ENCODE peak calls at places on chromosomes 3 and 15, in seven cellular contexts. A, I, L, T, J, X and B are unnamed samples.

GRCh38 chr3:58924581-58924980 is 125.2 kb downstream of the CFAP20DC start:
- DNase-seq in A (no peak), I (no peak), L (no peak), T (no peak), J (no peak), X (no peak), B (no peak)

GRCh38 chr15:23648920-23649515 is 1.4 kb upstream of the MAGEL2 start:
- DNase-seq in A (peak), I (no peak), L (no peak), T (no peak), J (peak), X (no peak), B (peak)

GRCh38 chr3:131350506-131350905 is 31.1 kb upstream of the NUDT16 start:
- DNase-seq in A (no peak), I (no peak), L (no peak), T (no peak), J (peak), X (no peak), B (no peak)

GRCh38 chr3:71492566-71492965 is 91.0 kb downstream of the FOXP1 start:
- DNase-seq in A (no peak), I (no peak), L (no peak), T (no peak), J (no peak), X (no peak), B (no peak)

GRCh38 chr15:34682673-34683072 is 72.1 kb downstream of the GJD2 start:
- DNase-seq in A (no peak), I (no peak), L (no peak), T (no peak), J (no peak), X (no peak), B (no peak)

GRCh38 chr3:133941390-133941789 is 45.7 kb upstream of the RAB6B start:
- DNase-seq in A (no peak), I (no peak), L (no peak), T (no peak), J (no peak), X (peak), B (no peak)

GRCh38 chr3:153601422-153601853 is 439.4 kb downstream of the RAP2B start:
- DNase-seq in A (no peak), I (no peak), L (no peak), T (no peak), J (no peak), X (peak), B (no peak)

GRCh38 chr3:95926904-95927501 is 887.4 kb upstream of the EPHA6 start:
- DNase-seq in A (no peak), I (no peak), L (no peak), T (no peak), J (no peak), X (no peak), B (no peak)

GRCh38 chr15:99486371-99487336 is 79.1 kb upstream of the MEF2A start:
- DNase-seq in A (no peak), I (no peak), L (no peak), T (no peak), J (peak), X (peak), B (no peak)

GRCh38 chr3:190258634-190259033 is 63.6 kb downstream of the CLDN1 start:
- DNase-seq in A (no peak), I (no peak), L (no peak), T (no peak), J (no peak), X (no peak), B (no peak)

GRCh38 chr15:60477991-60478632 is 830 bp downstream of the ICE2 start:
- DNase-seq in A (no peak), I (peak), L (peak), T (no peak), J (no peak), X (no peak), B (no peak)

GRCh38 chr3:70539908-70540307 is 227.5 kb upstream of the MDFIC2 start:
- DNase-seq in A (no peak), I (no peak), L (no peak), T (no peak), J (no peak), X (no peak), B (no peak)

GRCh38 chr3:64748244-64748894 is 60.6 kb upstream of the ADAMTS9 start:
- DNase-seq in A (no peak), I (no peak), L (no peak), T (no peak), J (no peak), X (no peak), B (no peak)

GRCh38 chr3:14605070-14605469 is 46.5 kb upstream of the CCDC174 start:
- DNase-seq in A (no peak), I (no peak), L (no peak), T (no peak), J (no peak), X (peak), B (no peak)

GRCh38 chr3:32432711-32433530 is 41.3 kb downstream of the CMTM7 start:
- DNase-seq in A (no peak), I (peak), L (peak), T (no peak), J (no peak), X (no peak), B (no peak)

GRCh38 chr3:177448987-177449975 is 252.0 kb upstream of the TBL1XR1 start:
- DNase-seq in A (no peak), I (peak), L (peak), T (no peak), J (no peak), X (peak), B (no peak)

DNA sequence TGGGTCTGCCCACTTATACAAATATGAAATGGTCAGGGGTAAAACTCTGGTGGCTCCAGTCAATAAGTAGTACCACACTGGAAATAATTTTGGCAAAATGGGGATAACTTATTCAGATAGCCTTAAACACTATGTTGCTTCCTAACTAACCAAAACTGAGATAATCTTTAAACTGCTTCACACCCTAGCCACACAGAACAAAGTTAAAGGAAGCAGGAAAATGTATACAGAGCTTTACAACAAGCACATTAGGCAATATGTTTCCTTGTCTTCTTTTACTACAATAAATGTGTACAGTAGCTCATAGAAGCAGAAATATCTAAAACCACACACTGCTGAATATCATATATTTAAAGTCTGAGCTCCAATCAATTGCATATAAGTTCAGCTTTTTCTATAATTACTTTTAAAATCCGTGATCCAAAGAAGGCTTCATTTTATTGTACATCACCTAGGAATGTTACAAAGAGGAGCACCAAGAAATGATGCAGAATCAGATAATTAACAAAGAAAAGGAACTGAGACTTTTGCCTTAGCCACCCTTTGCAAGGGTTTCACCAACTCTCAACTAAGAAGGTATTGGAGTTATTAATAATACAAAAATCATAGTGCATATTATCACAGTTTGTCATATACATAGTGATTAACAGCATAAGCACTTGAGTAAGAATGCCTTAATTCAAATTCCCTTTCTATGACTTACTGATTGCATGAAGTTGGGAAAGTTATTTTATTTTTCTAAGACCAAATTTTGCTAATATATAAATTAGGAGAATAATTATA is 9.2 kb upstream of the SSR3 start:
- DNase-seq in A (no peak), I (no peak), L (no peak), T (no peak), J (no peak), X (no peak), B (no peak)
- TF ChIP-seq CTCF in A (no peak), I (no peak), L (no peak), T (no peak), J (no peak), X (no peak), B (no peak)

DNA sequence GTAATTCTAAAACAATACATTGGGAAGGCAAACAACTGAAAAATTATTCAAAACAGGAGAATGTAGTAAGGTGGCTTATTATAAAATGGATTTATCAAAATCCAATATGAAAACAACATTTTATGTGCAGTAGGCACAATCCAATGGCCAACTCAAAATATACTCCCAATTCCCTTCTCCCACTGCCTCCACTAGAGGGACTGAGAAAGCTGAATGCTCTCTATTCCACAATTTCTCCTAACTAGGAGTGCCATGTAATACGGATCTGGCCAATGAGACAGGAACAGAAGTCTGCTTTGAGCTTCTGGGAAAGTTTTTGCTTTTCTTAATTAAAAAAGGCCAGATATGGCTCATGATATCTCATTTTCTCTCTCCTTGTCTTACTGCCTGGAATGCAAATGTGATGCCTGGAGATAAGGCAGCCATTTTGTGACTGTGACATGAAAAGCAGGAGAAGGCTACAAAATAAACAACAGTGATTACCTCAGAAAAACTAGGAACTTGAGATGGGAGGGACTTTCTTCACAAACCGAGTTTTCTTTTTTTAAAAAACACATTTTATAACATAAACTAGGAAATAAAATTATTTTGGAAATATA is 18.8 kb upstream of the VGLL4 start:
- DNase-seq in A (no peak), I (no peak), L (no peak), T (no peak), J (peak), X (no peak), B (no peak)
- TF ChIP-seq CTCF in A (no peak), I (no peak), L (peak), T (peak), J (peak), X (no peak), B (peak)

GRCh38 chr3:100577382-100578008 is 31.9 kb upstream of the ADGRG7 start:
- DNase-seq in A (no peak), I (no peak), L (no peak), T (no peak), J (no peak), X (no peak), B (no peak)
- TF ChIP-seq CTCF in A (no peak), I (no peak), L (no peak), T (no peak), J (no peak), X (no peak), B (no peak)

DNA sequence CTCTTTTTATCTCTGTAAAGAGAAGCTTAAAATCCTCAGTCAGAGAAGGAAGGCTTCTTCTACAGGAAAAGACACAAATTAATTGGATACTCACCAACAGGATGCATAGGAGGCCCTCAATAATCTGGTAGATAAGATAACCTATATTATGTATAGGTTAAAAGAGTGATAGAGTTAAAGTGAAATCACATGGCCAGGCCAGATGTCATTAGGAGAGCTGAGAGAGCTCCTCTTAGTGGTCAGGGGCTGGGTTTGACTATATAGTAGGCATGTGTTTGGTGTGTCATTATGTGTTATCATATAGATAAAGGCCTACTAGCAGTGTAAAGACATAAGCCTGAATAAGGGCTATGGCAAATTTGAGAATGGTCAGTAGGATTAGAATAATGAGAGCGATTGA is 479.3 kb downstream of the EPHA3 start:
- DNase-seq in A (no peak), I (no peak), L (no peak), T (no peak), J (no peak), X (no peak), B (no peak)
- TF ChIP-seq CTCF in A (no peak), I (no peak), L (no peak), T (no peak), J (no peak), X (no peak), B (no peak)

GRCh38 chr3:195058311-195059005 is 212.5 kb downstream of the XXYLT1 start:
- DNase-seq in A (no peak), I (no peak), L (no peak), T (no peak), J (no peak), X (no peak), B (no peak)

GRCh38 chr3:195060531-195061385 is 210.2 kb downstream of the XXYLT1 start:
- DNase-seq in A (no peak), I (no peak), L (no peak), T (no peak), J (no peak), X (no peak), B (no peak)

GRCh38 chr3:195060217-195060481 is 210.8 kb downstream of the XXYLT1 start:
- DNase-seq in A (no peak), I (no peak), L (no peak), T (no peak), J (no peak), X (no peak), B (no peak)

GRCh38 chr3:195059006-195059350 is 212.0 kb downstream of the XXYLT1 start:
- DNase-seq in A (no peak), I (no peak), L (no peak), T (no peak), J (no peak), X (no peak), B (no peak)

DNA sequence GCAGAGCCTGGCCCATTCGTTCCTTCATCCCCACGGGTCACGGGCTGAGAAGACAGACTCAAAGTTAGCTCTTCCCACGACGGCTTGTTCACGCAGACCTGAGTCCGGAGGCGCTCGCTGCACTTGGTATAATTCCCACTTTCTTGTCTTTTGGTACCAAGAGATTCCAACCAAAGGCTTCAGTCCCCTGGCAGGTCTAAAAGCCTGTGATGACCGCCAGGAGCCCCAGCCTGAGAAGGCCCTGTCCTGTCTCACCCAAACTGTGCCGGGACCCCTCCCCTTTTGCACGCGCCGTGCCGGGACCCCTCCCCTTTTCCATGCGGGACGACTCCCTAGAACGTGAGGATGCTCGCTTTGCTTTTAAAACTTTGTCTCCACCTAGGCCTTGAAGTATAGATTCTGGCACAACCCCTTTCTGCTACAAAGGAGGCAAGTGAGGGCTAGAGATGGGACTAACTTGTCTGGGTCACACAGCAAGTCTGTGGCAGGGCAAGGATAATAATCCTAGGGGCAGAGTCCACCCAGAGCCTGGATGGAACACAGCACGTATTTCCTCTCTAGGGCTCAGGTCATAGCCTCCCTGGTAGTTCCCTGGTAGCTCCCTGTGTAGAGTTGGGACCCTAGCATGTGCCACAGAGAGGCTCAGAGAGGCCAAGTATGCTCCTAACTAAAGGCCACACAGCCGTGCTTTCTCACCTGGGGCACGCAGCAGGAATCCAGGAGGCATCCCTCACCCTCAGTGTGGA is 211.3 kb downstream of the XXYLT1 start:
- DNase-seq in A (no peak), I (no peak), L (no peak), T (no peak), J (no peak), X (no peak), B (no peak)
- TF ChIP-seq CTCF in A (no peak), I (no peak), L (no peak), T (no peak), J (no peak), X (no peak), B (no peak)

DNA sequence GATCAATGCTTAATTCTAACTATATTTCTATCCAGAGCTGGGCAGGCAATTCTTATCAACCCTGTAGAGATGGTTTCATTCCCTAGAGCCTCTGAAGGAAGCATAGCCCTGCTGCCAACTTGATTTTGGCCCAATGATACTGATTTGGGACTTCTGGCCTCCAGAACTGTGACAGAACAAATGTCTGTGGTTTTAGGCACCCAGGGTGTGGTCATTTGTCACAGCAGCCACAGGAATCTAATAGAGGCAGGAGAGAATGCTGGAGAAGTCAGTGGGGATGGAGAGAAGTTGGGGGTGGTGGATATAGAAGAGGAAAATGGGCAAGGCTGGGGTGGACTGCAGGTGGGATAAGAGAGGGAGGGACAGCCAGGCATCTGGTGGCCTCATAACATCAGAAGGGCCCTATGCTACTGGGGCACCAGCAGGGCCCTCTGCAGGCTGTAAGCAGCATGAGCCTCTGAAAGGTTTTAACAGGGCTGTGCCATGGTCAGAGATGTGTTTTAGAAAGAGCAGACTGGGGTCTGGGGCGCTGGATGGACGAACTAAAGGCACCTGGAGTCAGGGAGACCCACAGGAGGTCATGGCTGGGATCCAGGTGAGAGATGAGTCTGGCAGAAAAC is 19.8 kb downstream of the MRPS11 start:
- DNase-seq in A (no peak), I (no peak), L (no peak), T (no peak), J (no peak), X (no peak), B (no peak)
- TF ChIP-seq CTCF in A (no peak), I (no peak), L (no peak), T (no peak), J (no peak), X (no peak), B (no peak)

GRCh38 chr15:76588811-76589747 is 252.5 kb downstream of the ISL2 start:
- DNase-seq in A (no peak), I (no peak), L (no peak), T (no peak), J (no peak), X (no peak), B (no peak)
- TF ChIP-seq CTCF in A (no peak), I (no peak), L (no peak), T (no peak), J (no peak), X (no peak), B (no peak)

GRCh38 chr3:135581806-135582205 is 383.7 kb upstream of the PPP2R3A start:
- DNase-seq in A (no peak), I (no peak), L (no peak), T (no peak), J (no peak), X (no peak), B (no peak)

DNA sequence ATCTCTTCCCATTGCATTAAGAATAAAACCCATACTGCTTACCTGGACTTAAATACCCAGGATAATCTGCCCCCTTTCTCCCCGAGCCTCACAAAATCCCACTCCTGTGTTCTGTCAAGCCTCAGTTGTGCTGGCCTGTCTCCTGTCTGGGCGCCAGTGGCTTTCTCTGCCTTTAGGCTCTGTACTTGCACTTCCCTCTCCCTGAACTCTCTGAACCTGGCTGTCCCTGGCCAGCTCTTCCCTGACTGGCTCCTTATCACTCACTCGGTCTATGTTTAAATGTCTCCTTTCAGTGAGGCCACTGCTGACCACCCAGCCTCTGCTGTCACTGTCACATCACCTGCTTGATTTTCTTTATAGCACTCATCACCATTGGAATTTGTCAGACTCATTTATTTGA is 382.7 kb upstream of the PPP2R3A start:
- DNase-seq in A (no peak), I (no peak), L (no peak), T (no peak), J (no peak), X (no peak), B (no peak)
- TF ChIP-seq CTCF in A (no peak), I (no peak), L (no peak), T (no peak), J (no peak), X (no peak), B (no peak)

DNA sequence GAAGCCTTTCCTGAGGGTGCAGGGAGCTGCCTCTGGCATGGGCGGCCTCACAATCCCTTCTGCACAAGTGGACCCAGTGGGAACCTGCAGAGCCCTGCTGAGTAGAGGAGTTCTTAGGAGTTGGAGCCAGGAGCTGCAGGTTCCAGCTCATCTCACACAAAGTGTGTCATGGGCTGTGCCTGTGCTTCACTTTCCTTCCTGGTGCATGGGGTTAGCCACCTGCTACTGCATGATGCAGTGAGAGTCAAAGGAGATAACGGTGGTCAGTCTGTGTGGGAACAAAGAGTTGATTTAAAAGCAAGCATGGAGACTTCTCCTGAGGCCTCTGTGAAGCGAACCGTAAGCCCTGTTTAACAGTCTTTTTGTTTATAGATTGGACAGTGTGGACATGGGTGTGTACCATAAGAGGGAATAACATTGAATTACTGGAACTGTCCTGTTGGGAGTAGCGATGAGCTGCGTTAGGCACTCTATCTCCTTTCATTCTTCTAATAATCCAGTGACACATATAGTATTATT is 68.6 kb upstream of the PRR23C start:
- DNase-seq in A (no peak), I (no peak), L (no peak), T (no peak), J (no peak), X (no peak), B (no peak)
- TF ChIP-seq CTCF in A (no peak), I (no peak), L (no peak), T (peak), J (no peak), X (no peak), B (no peak)

GRCh38 chr3:138180375-138181029 is 5.8 kb upstream of the DBR1 start:
- DNase-seq in A (no peak), I (peak), L (peak), T (no peak), J (no peak), X (peak), B (no peak)
- TF ChIP-seq CTCF in A (no peak), I (peak), L (peak), T (peak), J (peak), X (peak), B (no peak)